ENCODE peak calls at places on chromosomes 13 and 19, in ten cellular contexts. One of them, this sample, is unnamed. For H3K36me3 and H3K4me1, the result is how much of the 10 kb centered on the place peaks cover.

GRCh38 chr13:49409008-49409407 is 34.9 kb downstream of the CAB39L start:
- DNase-seq in neuronal stem cell: no peak
- DNase-seq in CD8-positive, alpha-beta memory T cell: no peak
- DNase-seq in colonic mucosa: no peak
- DNase-seq in transverse colon: no peak
- DNase-seq in lower lobe of right lung: no peak
- DNase-seq in CD4-positive, CD25-positive, alpha-beta regulatory T cell: no peak
- DNase-seq in GM23248: peak
- DNase-seq in uterus: no peak
- DNase-seq in aorta: no peak
- DNase-seq in this sample: no peak

GRCh38 chr13:20822406-20822805 is 48.6 kb upstream of the EEF1AKMT1 start:
- DNase-seq in neuronal stem cell: no peak
- DNase-seq in CD8-positive, alpha-beta memory T cell: no peak
- DNase-seq in colonic mucosa: no peak
- DNase-seq in transverse colon: no peak
- DNase-seq in lower lobe of right lung: no peak
- DNase-seq in CD4-positive, CD25-positive, alpha-beta regulatory T cell: no peak
- DNase-seq in GM23248: no peak
- DNase-seq in uterus: no peak
- DNase-seq in aorta: no peak
- DNase-seq in this sample: no peak

GRCh38 chr19:7533281-7533819 is 2.2 kb upstream of the PNPLA6 start:
- DNase-seq in neuronal stem cell: no peak
- DNase-seq in CD8-positive, alpha-beta memory T cell: no peak
- DNase-seq in colonic mucosa: peak
- DNase-seq in transverse colon: peak
- DNase-seq in lower lobe of right lung: peak
- DNase-seq in CD4-positive, CD25-positive, alpha-beta regulatory T cell: no peak
- DNase-seq in GM23248: peak
- DNase-seq in uterus: peak
- DNase-seq in aorta: peak
- DNase-seq in this sample: no peak

GRCh38 chr19:46724468-46724867 is 7.6 kb upstream of the PRKD2 start:
- DNase-seq in neuronal stem cell: no peak
- DNase-seq in CD8-positive, alpha-beta memory T cell: no peak
- DNase-seq in colonic mucosa: no peak
- DNase-seq in transverse colon: no peak
- DNase-seq in lower lobe of right lung: no peak
- DNase-seq in CD4-positive, CD25-positive, alpha-beta regulatory T cell: no peak
- DNase-seq in GM23248: no peak
- DNase-seq in uterus: no peak
- DNase-seq in aorta: no peak
- DNase-seq in this sample: no peak

GRCh38 chr13:79447141-79447540 is 33.8 kb upstream of the NDFIP2 start:
- DNase-seq in neuronal stem cell: no peak
- DNase-seq in CD8-positive, alpha-beta memory T cell: no peak
- DNase-seq in colonic mucosa: no peak
- DNase-seq in transverse colon: no peak
- DNase-seq in lower lobe of right lung: no peak
- DNase-seq in CD4-positive, CD25-positive, alpha-beta regulatory T cell: no peak
- DNase-seq in GM23248: no peak
- DNase-seq in uterus: no peak
- DNase-seq in aorta: no peak
- DNase-seq in this sample: no peak

GRCh38 chr19:55027472-55028337 is 10.4 kb downstream of the GP6 start:
- DNase-seq in neuronal stem cell: no peak
- DNase-seq in CD8-positive, alpha-beta memory T cell: no peak
- DNase-seq in colonic mucosa: no peak
- DNase-seq in transverse colon: no peak
- DNase-seq in lower lobe of right lung: no peak
- DNase-seq in CD4-positive, CD25-positive, alpha-beta regulatory T cell: no peak
- DNase-seq in GM23248: peak
- DNase-seq in uterus: no peak
- DNase-seq in aorta: no peak
- DNase-seq in this sample: no peak

GRCh38 chr13:47831265-47831664 is 169.8 kb downstream of the SUCLA2 start:
- DNase-seq in neuronal stem cell: no peak
- DNase-seq in CD8-positive, alpha-beta memory T cell: no peak
- DNase-seq in colonic mucosa: no peak
- DNase-seq in transverse colon: no peak
- DNase-seq in lower lobe of right lung: no peak
- DNase-seq in CD4-positive, CD25-positive, alpha-beta regulatory T cell: no peak
- DNase-seq in GM23248: peak
- DNase-seq in uterus: no peak
- DNase-seq in aorta: no peak
- DNase-seq in this sample: no peak

GRCh38 chr13:21894091-21894490 is 223.2 kb downstream of the FGF9 start:
- DNase-seq in neuronal stem cell: no peak
- DNase-seq in CD8-positive, alpha-beta memory T cell: no peak
- DNase-seq in colonic mucosa: peak
- DNase-seq in transverse colon: peak
- DNase-seq in lower lobe of right lung: no peak
- DNase-seq in CD4-positive, CD25-positive, alpha-beta regulatory T cell: no peak
- DNase-seq in GM23248: no peak
- DNase-seq in uterus: no peak
- DNase-seq in aorta: no peak
- DNase-seq in this sample: no peak

GRCh38 chr13:31733066-31733465 is 6.3 kb upstream of the RXFP2 start:
- DNase-seq in neuronal stem cell: no peak
- DNase-seq in CD8-positive, alpha-beta memory T cell: no peak
- DNase-seq in colonic mucosa: no peak
- DNase-seq in transverse colon: no peak
- DNase-seq in lower lobe of right lung: no peak
- DNase-seq in CD4-positive, CD25-positive, alpha-beta regulatory T cell: no peak
- DNase-seq in GM23248: no peak
- DNase-seq in uterus: no peak
- DNase-seq in aorta: no peak
- DNase-seq in this sample: no peak

GRCh38 chr13:107553838-107554237 is 661.5 kb downstream of the LIG4 start:
- DNase-seq in neuronal stem cell: no peak
- DNase-seq in CD8-positive, alpha-beta memory T cell: no peak
- DNase-seq in colonic mucosa: no peak
- DNase-seq in transverse colon: no peak
- DNase-seq in lower lobe of right lung: no peak
- DNase-seq in CD4-positive, CD25-positive, alpha-beta regulatory T cell: no peak
- DNase-seq in GM23248: peak
- DNase-seq in uterus: no peak
- DNase-seq in aorta: no peak
- DNase-seq in this sample: no peak

GRCh38 chr13:45055902-45056648 is 64.2 kb upstream of the GTF2F2 start:
- DNase-seq in neuronal stem cell: no peak
- DNase-seq in CD8-positive, alpha-beta memory T cell: no peak
- DNase-seq in colonic mucosa: peak
- DNase-seq in transverse colon: peak
- DNase-seq in lower lobe of right lung: no peak
- DNase-seq in CD4-positive, CD25-positive, alpha-beta regulatory T cell: no peak
- DNase-seq in GM23248: peak
- DNase-seq in uterus: peak
- DNase-seq in aorta: no peak
- DNase-seq in this sample: no peak

DNA sequence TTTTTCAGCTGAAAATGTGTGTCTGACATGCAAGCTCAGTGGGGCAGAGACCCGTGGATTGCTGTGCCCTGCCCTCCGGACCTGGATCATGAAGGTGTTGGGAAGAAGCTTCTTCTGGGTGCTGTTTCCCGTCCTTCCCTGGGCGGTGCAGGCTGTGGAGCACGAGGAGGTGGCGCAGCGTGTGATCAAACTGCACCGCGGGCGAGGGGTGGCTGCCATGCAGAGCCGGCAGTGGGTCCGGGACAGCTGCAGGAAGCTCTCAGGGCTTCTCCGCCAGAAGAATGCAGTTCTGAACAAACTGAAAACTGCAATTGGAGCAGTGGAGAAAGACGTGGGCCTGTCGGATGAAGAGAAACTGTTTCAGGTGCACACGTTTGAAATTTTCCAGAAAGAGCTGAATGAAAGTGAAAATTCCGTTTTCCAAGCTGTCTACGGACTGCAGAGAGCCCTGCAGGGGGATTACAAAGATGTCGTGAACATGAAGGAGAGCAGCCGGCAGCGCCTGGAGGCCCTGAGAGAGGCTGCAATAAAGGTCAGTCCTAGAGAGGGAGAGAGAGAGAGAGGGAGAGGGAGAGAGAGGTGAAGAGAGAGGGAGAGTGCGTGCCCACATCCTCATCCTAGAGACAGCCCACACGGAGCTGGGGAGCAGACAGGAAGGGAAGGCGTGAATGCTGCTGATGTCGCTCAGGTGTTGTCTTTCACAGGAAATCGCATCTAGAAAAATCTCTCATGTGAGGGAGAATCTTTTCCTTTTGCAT is 5.2 kb upstream of the DCUN1D2 start:
- DNase-seq in neuronal stem cell: no peak
- DNase-seq in CD8-positive, alpha-beta memory T cell: no peak
- DNase-seq in colonic mucosa: no peak
- DNase-seq in transverse colon: no peak
- DNase-seq in lower lobe of right lung: no peak
- DNase-seq in CD4-positive, CD25-positive, alpha-beta regulatory T cell: no peak
- DNase-seq in GM23248: no peak
- DNase-seq in uterus: no peak
- DNase-seq in aorta: no peak
- DNase-seq in this sample: no peak
- H3K36me3 ChIP-seq in neuronal stem cell: under half
- H3K36me3 ChIP-seq in CD8-positive, alpha-beta memory T cell: under half
- H3K36me3 ChIP-seq in colonic mucosa: under half
- H3K36me3 ChIP-seq in transverse colon: under half
- H3K36me3 ChIP-seq in lower lobe of right lung: half or more
- H3K36me3 ChIP-seq in CD4-positive, CD25-positive, alpha-beta regulatory T cell: half or more
- H3K36me3 ChIP-seq in GM23248: half or more
- H3K36me3 ChIP-seq in uterus: under half
- H3K36me3 ChIP-seq in aorta: under half
- H3K36me3 ChIP-seq in this sample: under half

GRCh38 chr13:51315658-51316057 is 23.8 kb upstream of the SERPINE3 start:
- DNase-seq in neuronal stem cell: no peak
- DNase-seq in CD8-positive, alpha-beta memory T cell: no peak
- DNase-seq in colonic mucosa: no peak
- DNase-seq in transverse colon: no peak
- DNase-seq in lower lobe of right lung: no peak
- DNase-seq in CD4-positive, CD25-positive, alpha-beta regulatory T cell: no peak
- DNase-seq in GM23248: peak
- DNase-seq in uterus: no peak
- DNase-seq in aorta: no peak
- DNase-seq in this sample: no peak
- H3K4me1 ChIP-seq in neuronal stem cell: under half
- H3K4me1 ChIP-seq in CD8-positive, alpha-beta memory T cell: under half
- H3K4me1 ChIP-seq in colonic mucosa: under half
- H3K4me1 ChIP-seq in transverse colon: under half
- H3K4me1 ChIP-seq in lower lobe of right lung: under half
- H3K4me1 ChIP-seq in CD4-positive, CD25-positive, alpha-beta regulatory T cell: under half
- H3K4me1 ChIP-seq in GM23248: under half
- H3K4me1 ChIP-seq in uterus: under half
- H3K4me1 ChIP-seq in aorta: under half
- H3K4me1 ChIP-seq in this sample: under half

DNA sequence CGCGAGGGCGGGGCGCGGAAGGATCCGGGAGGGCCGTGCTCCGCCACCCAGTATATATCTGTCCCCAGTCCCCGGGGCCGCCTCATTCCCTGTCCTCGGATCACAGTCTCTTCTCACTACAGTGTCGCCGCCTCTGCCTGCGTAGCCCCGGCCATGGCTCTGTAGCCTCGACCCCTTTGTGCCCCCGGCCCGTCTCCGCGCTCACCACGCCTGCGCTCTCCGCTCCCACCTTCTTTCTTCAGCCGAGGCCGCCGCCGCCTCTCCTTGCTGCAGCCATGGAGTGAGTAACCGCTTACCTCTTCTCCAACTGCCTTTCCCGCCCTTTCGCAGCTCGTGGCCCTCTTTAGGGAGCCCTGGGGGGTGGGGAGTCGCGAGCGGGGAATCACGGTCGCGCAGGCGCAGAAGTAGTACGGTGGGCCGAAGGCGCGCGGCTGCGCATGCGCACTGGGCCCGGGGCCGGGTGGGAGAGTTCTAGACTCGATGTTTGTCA is at the start of the genes ATF5 and NUP62:
- DNase-seq in neuronal stem cell: peak
- DNase-seq in CD8-positive, alpha-beta memory T cell: peak
- DNase-seq in colonic mucosa: peak
- DNase-seq in transverse colon: peak
- DNase-seq in lower lobe of right lung: peak
- DNase-seq in CD4-positive, CD25-positive, alpha-beta regulatory T cell: peak
- DNase-seq in GM23248: peak
- DNase-seq in uterus: peak
- DNase-seq in aorta: peak
- DNase-seq in this sample: peak
- H3K36me3 ChIP-seq in neuronal stem cell: under half
- H3K36me3 ChIP-seq in CD8-positive, alpha-beta memory T cell: under half
- H3K36me3 ChIP-seq in colonic mucosa: under half
- H3K36me3 ChIP-seq in transverse colon: under half
- H3K36me3 ChIP-seq in lower lobe of right lung: under half
- H3K36me3 ChIP-seq in CD4-positive, CD25-positive, alpha-beta regulatory T cell: under half
- H3K36me3 ChIP-seq in GM23248: under half
- H3K36me3 ChIP-seq in uterus: under half
- H3K36me3 ChIP-seq in aorta: under half
- H3K36me3 ChIP-seq in this sample: under half

GRCh38 chr13:94997126-94997525 is 284.8 kb upstream of the SOX21 start:
- DNase-seq in neuronal stem cell: no peak
- DNase-seq in CD8-positive, alpha-beta memory T cell: no peak
- DNase-seq in colonic mucosa: no peak
- DNase-seq in transverse colon: no peak
- DNase-seq in lower lobe of right lung: no peak
- DNase-seq in CD4-positive, CD25-positive, alpha-beta regulatory T cell: no peak
- DNase-seq in GM23248: no peak
- DNase-seq in uterus: no peak
- DNase-seq in aorta: no peak
- DNase-seq in this sample: no peak

GRCh38 chr13:95002968-95003813 is 290.8 kb upstream of the SOX21 start:
- DNase-seq in neuronal stem cell: peak
- DNase-seq in CD8-positive, alpha-beta memory T cell: no peak
- DNase-seq in colonic mucosa: no peak
- DNase-seq in transverse colon: no peak
- DNase-seq in lower lobe of right lung: no peak
- DNase-seq in CD4-positive, CD25-positive, alpha-beta regulatory T cell: no peak
- DNase-seq in GM23248: no peak
- DNase-seq in uterus: no peak
- DNase-seq in aorta: no peak
- DNase-seq in this sample: peak

GRCh38 chr13:95002126-95002525 is 289.8 kb upstream of the SOX21 start:
- DNase-seq in neuronal stem cell: no peak
- DNase-seq in CD8-positive, alpha-beta memory T cell: no peak
- DNase-seq in colonic mucosa: no peak
- DNase-seq in transverse colon: no peak
- DNase-seq in lower lobe of right lung: no peak
- DNase-seq in CD4-positive, CD25-positive, alpha-beta regulatory T cell: no peak
- DNase-seq in GM23248: no peak
- DNase-seq in uterus: no peak
- DNase-seq in aorta: no peak
- DNase-seq in this sample: peak

GRCh38 chr13:94996445-94996844 is 284.1 kb upstream of the SOX21 start:
- DNase-seq in neuronal stem cell: no peak
- DNase-seq in CD8-positive, alpha-beta memory T cell: no peak
- DNase-seq in colonic mucosa: no peak
- DNase-seq in transverse colon: no peak
- DNase-seq in lower lobe of right lung: no peak
- DNase-seq in CD4-positive, CD25-positive, alpha-beta regulatory T cell: no peak
- DNase-seq in GM23248: no peak
- DNase-seq in uterus: no peak
- DNase-seq in aorta: no peak
- DNase-seq in this sample: no peak

DNA sequence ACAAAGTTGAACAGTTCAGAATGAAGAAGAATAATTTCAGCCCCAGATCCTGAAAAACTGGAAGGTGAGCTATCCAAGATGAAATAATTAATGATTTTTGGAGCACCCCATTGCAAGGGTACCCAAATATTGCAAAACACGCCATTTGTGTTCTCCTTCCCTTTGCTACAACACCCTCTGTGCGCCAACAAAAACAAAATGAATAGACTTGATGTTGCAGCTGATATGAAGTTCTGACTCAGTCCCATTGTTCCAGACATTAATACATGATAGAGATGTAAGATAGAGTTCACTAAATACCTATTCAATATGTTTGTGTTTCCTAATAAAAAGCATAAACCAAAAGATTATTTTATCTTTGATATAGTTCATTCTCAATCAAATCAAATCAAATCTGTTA is 287.5 kb upstream of the SOX21 start:
- DNase-seq in neuronal stem cell: no peak
- DNase-seq in CD8-positive, alpha-beta memory T cell: no peak
- DNase-seq in colonic mucosa: no peak
- DNase-seq in transverse colon: no peak
- DNase-seq in lower lobe of right lung: no peak
- DNase-seq in CD4-positive, CD25-positive, alpha-beta regulatory T cell: no peak
- DNase-seq in GM23248: no peak
- DNase-seq in uterus: no peak
- DNase-seq in aorta: no peak
- DNase-seq in this sample: no peak
- H3K4me1 ChIP-seq in neuronal stem cell: under half
- H3K4me1 ChIP-seq in CD8-positive, alpha-beta memory T cell: under half
- H3K4me1 ChIP-seq in colonic mucosa: under half
- H3K4me1 ChIP-seq in transverse colon: under half
- H3K4me1 ChIP-seq in lower lobe of right lung: under half
- H3K4me1 ChIP-seq in CD4-positive, CD25-positive, alpha-beta regulatory T cell: under half
- H3K4me1 ChIP-seq in GM23248: under half
- H3K4me1 ChIP-seq in uterus: under half
- H3K4me1 ChIP-seq in aorta: under half
- H3K4me1 ChIP-seq in this sample: under half

This sample was measured in Caco-2.